ENCODE peak calls at places on chromosomes 1 and 21, in five cellular contexts. R, Z, I, D and X are unnamed samples.

GRCh38 chr1:14113271-14113670 is 413.3 kb downstream of the PRDM2 start:
- DNase-seq in R (no peak), Z (no peak), I (no peak), D (no peak), X (no peak)

GRCh38 chr1:108877858-108878257 is 1.1 kb downstream of the GPSM2 start:
- DNase-seq in R (peak; percentile 42), Z (no peak), I (no peak), D (peak; percentile 3), X (no peak)

GRCh38 chr1:100458925-100459814 is 78.8 kb upstream of the GPR88 start:
- DNase-seq in R (peak; percentile 79), Z (peak; percentile 82), I (peak; percentile 67), D (peak; percentile 81), X (no peak)

GRCh38 chr1:96651517-96651916 is 70.1 kb upstream of the PTBP2 start:
- DNase-seq in R (no peak), Z (no peak), I (peak; percentile 55), D (peak; percentile 7), X (no peak)

GRCh38 chr1:42260376-42261078 is 74.5 kb downstream of the FOXJ3 start:
- DNase-seq in R (peak; percentile 19), Z (no peak), I (no peak), D (no peak), X (no peak)

GRCh38 chr1:28835237-28835650 is 23.3 kb downstream of the OPRD1 start:
- DNase-seq in R (no peak), Z (no peak), I (no peak), D (no peak), X (no peak)

GRCh38 chr1:154553056-154553822 is 5.2 kb downstream of the UBE2Q1 start:
- DNase-seq in R (no peak), Z (peak; percentile 34), I (no peak), D (no peak), X (no peak)

GRCh38 chr1:29651684-29652665 is 415.7 kb downstream of the PTPRU start:
- DNase-seq in R (no peak), Z (no peak), I (peak; percentile 3), D (no peak), X (peak; percentile 26)

GRCh38 chr21:25409992-25410391 is 197.3 kb downstream of the MRPL39 start:
- DNase-seq in R (no peak), Z (no peak), I (no peak), D (no peak), X (no peak)

DNA sequence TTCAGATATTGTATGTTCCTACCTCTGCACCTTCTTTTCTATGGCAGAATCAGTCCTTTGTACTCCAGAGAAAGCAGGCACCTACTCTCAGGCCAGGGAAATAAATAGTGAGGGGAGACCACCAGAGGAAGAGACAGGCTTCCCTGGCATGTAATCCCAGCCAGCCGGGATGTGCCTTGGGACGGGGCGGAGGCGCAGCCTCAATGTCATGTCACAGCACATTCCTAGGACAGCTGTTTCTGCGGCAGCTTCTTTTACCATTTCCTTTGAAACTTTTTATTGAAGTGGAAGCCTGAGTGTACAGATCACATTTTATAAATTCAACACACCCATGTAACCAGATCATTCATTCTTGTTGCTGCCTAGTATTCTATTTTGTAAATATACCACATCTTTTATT is 67.9 kb upstream of the ZNF326 start:
- DNase-seq in R (no peak), Z (no peak), I (no peak), D (no peak), X (no peak)
- H3K18ac ChIP-seq in R (no peak overlapping the region), Z (no peak overlapping the region), I (no peak overlapping the region), D (no peak overlapping the region), X (no peak overlapping the region)

GRCh38 chr1:234909307-234909706 is 219.3 kb downstream of the TOMM20 start:
- DNase-seq in R (no peak), Z (no peak), I (no peak), D (no peak), X (no peak)
- H3K18ac ChIP-seq in R (no peak overlapping the region), Z (no peak overlapping the region), I (no peak overlapping the region), D (no peak overlapping the region), X (no peak overlapping the region)

DNA sequence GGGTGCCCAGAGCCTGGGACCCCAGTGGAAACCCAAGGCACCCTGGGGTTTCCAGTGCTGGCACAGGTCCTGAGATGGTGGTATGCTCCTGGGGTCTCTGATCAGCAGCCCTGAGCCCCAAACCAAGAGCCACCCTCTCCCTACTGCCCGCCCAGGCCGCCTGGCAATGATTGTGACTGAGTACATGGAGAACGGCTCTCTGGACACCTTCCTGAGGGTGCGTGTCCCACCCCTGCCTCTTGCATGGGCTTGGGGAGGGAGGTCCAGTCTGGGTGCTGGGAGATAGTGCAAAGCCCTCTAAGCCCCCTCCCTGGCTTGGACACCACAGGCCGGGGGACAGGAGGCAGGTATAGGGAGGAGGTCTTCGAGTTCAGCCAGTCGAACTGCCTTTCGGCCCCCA is 34.7 kb downstream of the EPHA8 start:
- DNase-seq in R (no peak), Z (no peak), I (no peak), D (no peak), X (no peak)
- H3K18ac ChIP-seq in R (no peak overlapping the region), Z (no peak overlapping the region), I (no peak overlapping the region), D (no peak overlapping the region), X (no peak overlapping the region)

GRCh38 chr1:23372481-23372880 is 2.8 kb upstream of the ZNF436 start:
- DNase-seq in R (no peak), Z (no peak), I (no peak), D (no peak), X (no peak)

GRCh38 chr1:23371987-23372386 is 2.4 kb upstream of the ZNF436 start:
- DNase-seq in R (no peak), Z (no peak), I (peak; percentile 59), D (peak; percentile 98), X (no peak)

GRCh38 chr1:23370270-23370743 is 671 bp upstream of the ZNF436 start:
- DNase-seq in R (peak; percentile 20), Z (no peak), I (no peak), D (no peak), X (no peak)

GRCh38 chr1:23369335-23370013 is at the start of gene ZNF436:
- DNase-seq in R (peak; percentile 93), Z (peak; percentile 83), I (no peak), D (peak; percentile 65), X (no peak)

GRCh38 chr1:23370744-23371710 is 1.4 kb upstream of the ZNF436 start:
- DNase-seq in R (peak; percentile 38), Z (no peak), I (peak; percentile 82), D (peak; percentile 98), X (peak; percentile 71)
- H3K18ac ChIP-seq in R (peak overlapping the region; percentile 92), Z (peak overlapping the region; percentile 74), I (no peak overlapping the region), D (peak overlapping the region; percentile 43), X (no peak overlapping the region)

GRCh38 chr1:2125375-2126211 is 69.0 kb downstream of the FAAP20 start:
- DNase-seq in R (no peak), Z (no peak), I (no peak), D (no peak), X (no peak)
- H3K18ac ChIP-seq in R (no peak overlapping the region), Z (no peak overlapping the region), I (no peak overlapping the region), D (no peak overlapping the region), X (no peak overlapping the region)

DNA sequence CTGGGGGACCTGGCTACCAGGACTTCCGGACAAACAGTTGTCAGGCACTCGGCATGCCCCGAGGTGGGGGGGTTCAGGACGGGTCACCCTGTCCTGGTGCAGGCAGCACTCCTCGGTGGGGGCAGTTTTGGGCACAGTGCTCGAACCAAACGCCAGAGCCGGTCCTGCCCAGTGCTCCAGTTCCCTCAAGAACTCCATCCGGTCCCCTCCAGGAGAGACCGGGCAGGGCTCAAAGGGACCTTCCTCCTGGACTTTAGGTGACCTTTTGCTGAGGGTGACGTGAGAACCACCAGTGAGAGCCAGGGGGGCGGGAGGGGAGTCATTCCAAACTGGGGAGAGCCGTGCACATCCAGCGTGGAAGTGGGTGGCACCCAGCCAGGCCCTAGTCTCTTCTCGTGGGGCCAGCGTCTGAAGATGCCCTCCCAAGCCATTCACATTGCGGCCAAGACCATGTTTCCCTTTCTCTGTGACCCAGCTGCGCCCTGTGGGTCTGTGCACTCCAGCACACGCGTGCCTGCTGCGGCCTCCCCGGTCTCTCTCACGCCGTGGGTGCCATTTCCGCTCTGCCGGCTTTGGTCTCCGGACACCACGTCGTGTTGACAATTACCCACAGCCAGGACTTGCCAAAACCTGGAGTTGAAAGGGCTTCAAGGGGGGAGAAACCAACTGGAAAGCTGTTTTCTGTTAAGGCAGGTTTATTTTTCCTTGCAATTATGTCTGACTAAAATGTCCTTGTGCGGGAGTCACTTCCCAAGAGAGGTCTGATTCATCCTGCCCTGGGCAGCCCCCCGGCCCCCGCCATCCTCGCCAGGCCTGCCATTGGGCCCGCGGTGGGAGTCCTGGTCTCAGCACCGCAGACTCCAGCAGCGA is 178.8 kb upstream of the ARHGEF16 start:
- DNase-seq in R (no peak), Z (peak; percentile 1), I (no peak), D (no peak), X (no peak)
- H3K18ac ChIP-seq in R (no peak overlapping the region), Z (no peak overlapping the region), I (no peak overlapping the region), D (no peak overlapping the region), X (no peak overlapping the region)

GRCh38 chr1:200035397-200035955 is 8.0 kb downstream of the NR5A2 start:
- DNase-seq in R (peak; percentile 15), Z (no peak), I (peak; percentile 30), D (no peak), X (no peak)
- H3K18ac ChIP-seq in R (no peak overlapping the region), Z (no peak overlapping the region), I (no peak overlapping the region), D (no peak overlapping the region), X (peak overlapping the region; percentile 78)

GRCh38 chr1:208173749-208174148 is 70.4 kb downstream of the PLXNA2 start:
- DNase-seq in R (no peak), Z (no peak), I (no peak), D (no peak), X (no peak)

GRCh38 chr1:208172389-208173140 is 71.6 kb downstream of the PLXNA2 start:
- DNase-seq in R (no peak), Z (peak; percentile 19), I (no peak), D (no peak), X (no peak)

GRCh38 chr1:208175508-208175895 is 68.7 kb downstream of the PLXNA2 start:
- DNase-seq in R (no peak), Z (no peak), I (no peak), D (no peak), X (no peak)

GRCh38 chr1:208174736-208175507 is 69.3 kb downstream of the PLXNA2 start:
- DNase-seq in R (peak; percentile 50), Z (peak; percentile 68), I (no peak), D (peak; percentile 66), X (no peak)

DNA sequence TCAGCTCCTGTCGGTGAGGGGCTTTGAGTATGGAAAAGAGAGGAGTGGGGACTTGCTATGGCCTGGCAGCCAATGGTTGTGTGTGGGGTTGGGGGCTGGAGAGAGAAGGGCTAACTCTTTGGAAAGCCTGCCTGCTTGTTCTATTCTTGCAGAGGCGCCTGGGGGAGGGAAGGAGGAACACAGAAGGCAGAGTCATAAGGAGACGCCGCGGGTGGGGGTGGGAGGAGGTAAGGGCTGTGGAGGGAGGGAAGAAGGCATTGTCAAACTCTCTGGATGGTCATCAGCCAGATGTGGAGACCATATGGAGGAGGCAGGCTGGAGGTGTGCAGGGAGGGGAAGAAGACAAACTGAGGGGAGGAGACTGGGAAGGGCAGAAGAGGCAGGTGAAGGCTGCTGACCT is 70.0 kb downstream of the PLXNA2 start:
- DNase-seq in R (no peak), Z (no peak), I (no peak), D (no peak), X (no peak)
- H3K18ac ChIP-seq in R (no peak overlapping the region), Z (no peak overlapping the region), I (no peak overlapping the region), D (no peak overlapping the region), X (no peak overlapping the region)